ENCODE peak calls at places on chromosomes 11 and 22, in eight cellular contexts. K, Z, N, F, O, T, H and J are unnamed samples.

GRCh38 chr11:118757881-118758399 is 33.0 kb downstream of the DDX6 start:
- DNase-seq in K (no peak), Z (no peak), N (no peak), F (no peak), O (no peak), T (no peak), H (no peak), J (no peak)

GRCh38 chr11:94526645-94527438 is 14.6 kb downstream of the C11orf97 start:
- DNase-seq in K (no peak), Z (no peak), N (no peak), F (no peak), O (no peak), T (no peak), H (no peak), J (peak)

GRCh38 chr11:130077671-130078468 is 8.2 kb downstream of the APLP2 start:
- DNase-seq in K (no peak), Z (no peak), N (no peak), F (no peak), O (peak), T (no peak), H (no peak), J (no peak)

GRCh38 chr11:72786305-72787261 is 7.3 kb downstream of the STARD10 start:
- DNase-seq in K (no peak), Z (no peak), N (no peak), F (peak), O (no peak), T (no peak), H (no peak), J (no peak)

GRCh38 chr11:28679795-28680194 is 571.6 kb downstream of the METTL15 start:
- DNase-seq in K (no peak), Z (no peak), N (no peak), F (no peak), O (no peak), T (no peak), H (no peak), J (no peak)

GRCh38 chr11:92707173-92707619 is 262.3 kb upstream of the MTNR1B start:
- DNase-seq in K (no peak), Z (no peak), N (no peak), F (no peak), O (no peak), T (no peak), H (no peak), J (no peak)

GRCh38 chr11:130718118-130718517 is 198.2 kb downstream of the SNX19 start:
- DNase-seq in K (no peak), Z (no peak), N (no peak), F (no peak), O (no peak), T (no peak), H (no peak), J (no peak)

GRCh38 chr11:6745465-6746015 is 26.2 kb downstream of the OR2AG2 start:
- DNase-seq in K (no peak), Z (no peak), N (no peak), F (no peak), O (no peak), T (peak), H (peak), J (no peak)

GRCh38 chr11:59545179-59546020 is 34.1 kb downstream of the OR4D9 start:
- DNase-seq in K (peak), Z (peak), N (no peak), F (no peak), O (peak), T (no peak), H (peak), J (peak)

GRCh38 chr11:118338637-118339061 is 3.9 kb downstream of the CD3D start:
- DNase-seq in K (no peak), Z (no peak), N (no peak), F (peak), O (peak), T (no peak), H (no peak), J (peak)

GRCh38 chr22:45579806-45580702 is 77.4 kb downstream of the FBLN1 start:
- DNase-seq in K (no peak), Z (no peak), N (no peak), F (no peak), O (no peak), T (no peak), H (no peak), J (no peak)

DNA sequence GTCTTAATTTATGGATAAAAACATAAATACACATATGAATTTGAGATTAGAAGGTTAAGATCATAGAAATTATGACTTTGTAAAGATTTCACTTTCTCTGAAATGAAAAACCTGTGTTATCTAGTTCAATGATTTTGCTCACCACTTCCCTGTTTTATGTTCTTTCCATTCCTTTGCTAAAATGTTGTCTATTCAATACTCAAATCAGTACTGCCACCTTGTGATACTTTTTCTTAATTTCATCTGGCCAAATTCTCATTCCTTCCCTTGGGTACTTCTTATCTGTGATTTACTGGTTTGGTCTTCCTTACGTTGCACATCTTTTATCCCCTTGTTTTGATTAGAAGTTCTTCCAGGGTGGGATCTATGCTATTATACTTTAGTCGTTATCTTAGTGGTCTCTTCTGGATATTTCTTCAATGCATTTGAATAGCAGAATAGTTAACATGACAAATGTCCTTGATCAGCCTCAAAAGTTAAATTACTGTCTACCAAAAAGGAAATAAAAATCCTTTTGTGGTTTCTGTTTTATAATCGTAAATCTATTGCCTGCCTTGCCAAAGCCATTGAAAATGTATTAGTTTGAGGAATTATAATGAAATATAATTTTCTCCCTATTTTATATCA is 197.0 kb downstream of the PGR start:
- DNase-seq in K (peak), Z (peak), N (no peak), F (peak), O (no peak), T (no peak), H (peak), J (peak)
- TF ChIP-seq CTCF in K (peak), Z (peak), N (no peak), F (peak), O (peak), T (peak), H (peak), J (no peak)

GRCh38 chr11:17968206-17968605 is 44.6 kb downstream of the SERGEF start:
- DNase-seq in K (no peak), Z (no peak), N (no peak), F (no peak), O (no peak), T (no peak), H (no peak), J (no peak)
- TF ChIP-seq MAX in K (no peak), Z (no peak), N (no peak), F (no peak), O (no peak), T (no peak), H (no peak), J (no peak)

GRCh38 chr11:35662649-35663407 is at the start of gene TRIM44:
- DNase-seq in K (peak), Z (peak), N (peak), F (peak), O (peak), T (peak), H (peak), J (peak)
- TF ChIP-seq POLR2A in K (peak), Z (peak), N (no peak), F (peak), O (peak), T (peak), H (peak), J (peak)

GRCh38 chr11:132137981-132138313 is 767.5 kb downstream of the NTM start:
- DNase-seq in K (no peak), Z (no peak), N (no peak), F (no peak), O (no peak), T (no peak), H (no peak), J (no peak)

GRCh38 chr11:132142554-132142953 is 772.1 kb downstream of the NTM start:
- DNase-seq in K (no peak), Z (no peak), N (no peak), F (no peak), O (no peak), T (no peak), H (no peak), J (no peak)

GRCh38 chr11:132142102-132142501 is 771.7 kb downstream of the NTM start:
- DNase-seq in K (no peak), Z (no peak), N (no peak), F (no peak), O (no peak), T (no peak), H (no peak), J (no peak)

GRCh38 chr11:132139181-132139580 is 768.8 kb downstream of the NTM start:
- DNase-seq in K (no peak), Z (no peak), N (no peak), F (no peak), O (no peak), T (no peak), H (no peak), J (no peak)

DNA sequence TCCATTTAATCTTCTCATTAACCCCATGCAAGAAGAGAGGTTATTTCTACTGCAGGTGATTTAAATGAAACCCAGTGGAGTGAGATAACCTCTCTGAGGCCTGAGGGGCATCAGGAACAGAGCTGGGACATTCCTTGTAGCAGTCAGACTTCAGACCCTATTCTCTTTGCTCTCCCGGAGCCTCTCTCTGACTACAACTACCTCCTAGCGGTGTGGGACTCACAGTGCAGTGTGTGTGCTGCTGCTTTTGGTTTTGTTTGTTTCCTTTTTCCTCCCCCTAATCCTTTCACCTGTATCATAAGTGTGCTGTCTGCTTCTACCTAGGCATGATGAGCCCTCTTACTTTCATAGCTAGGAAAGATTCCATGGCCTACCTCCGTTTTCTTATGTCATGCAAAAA is 769.6 kb downstream of the NTM start:
- DNase-seq in K (no peak), Z (no peak), N (no peak), F (no peak), O (no peak), T (no peak), H (no peak), J (no peak)
- TF ChIP-seq CTCF in K (no peak), Z (no peak), N (peak), F (no peak), O (no peak), T (peak), H (no peak), J (no peak)

DNA sequence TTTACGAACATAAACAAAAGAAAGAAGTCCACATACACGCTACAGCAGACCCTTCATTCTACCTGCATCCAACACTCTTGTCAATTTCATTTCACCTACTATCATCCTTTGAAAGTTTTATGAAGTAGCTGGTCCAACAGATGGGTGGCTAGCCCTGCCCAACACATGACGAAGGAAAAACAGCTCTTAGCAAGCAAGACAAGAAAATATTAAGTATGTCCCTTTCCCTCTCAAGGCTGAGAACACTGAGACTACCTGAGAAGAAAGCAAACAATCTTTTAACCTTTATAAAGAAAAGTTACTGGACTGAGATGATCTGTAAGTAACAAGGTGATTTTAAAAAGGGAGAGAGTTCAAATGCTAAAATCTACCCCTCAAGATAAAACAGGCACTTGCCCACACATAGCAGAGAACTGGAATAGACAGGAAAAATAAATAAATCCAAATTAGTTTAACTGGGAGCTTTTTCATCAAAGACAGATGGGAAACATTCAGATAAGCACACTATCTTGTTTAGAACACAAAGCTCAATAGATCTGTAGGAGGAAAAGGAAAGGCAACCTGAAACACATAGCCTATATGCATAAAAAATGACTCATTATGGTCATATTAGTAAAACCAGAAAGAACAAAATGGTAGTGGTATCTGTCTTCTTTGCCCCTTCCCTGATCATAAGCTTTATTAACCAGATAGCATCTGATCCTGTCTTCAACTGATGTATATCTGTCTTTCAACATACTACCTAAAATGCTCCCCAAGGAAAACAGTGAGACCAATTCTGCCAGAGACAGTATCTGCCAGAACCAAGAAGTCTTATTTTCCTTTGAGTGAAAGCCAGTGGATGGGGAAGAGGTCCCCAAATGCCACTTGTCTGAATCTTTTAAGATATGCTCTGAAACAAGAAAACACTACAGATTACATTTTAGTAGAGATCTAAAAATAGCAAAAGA is 104.3 kb downstream of the MRTFA start:
- DNase-seq in K (no peak), Z (no peak), N (no peak), F (no peak), O (no peak), T (no peak), H (no peak), J (no peak)
- TF ChIP-seq MAX in K (no peak), Z (no peak), N (no peak), F (no peak), O (no peak), T (no peak), H (no peak), J (no peak)

GRCh38 chr22:30906946-30907345 is 61.6 kb downstream of the MORC2 start:
- DNase-seq in K (no peak), Z (no peak), N (no peak), F (no peak), O (peak), T (no peak), H (no peak), J (no peak)
- TF ChIP-seq POLR2A in K (no peak), Z (no peak), N (no peak), F (no peak), O (no peak), T (no peak), H (no peak), J (no peak)